ENCODE peak calls at places on chromosomes 11 and 22, in ten cellular contexts. P is choroid plexus epithelial cell; S is NCI-H2081; B is stimulated activated CD4-positive, alpha-beta T cell treated with anti-CD3 and anti-CD28 coated beads, Interleukin-2, amount 100 ng/mL, for 48 hours; O is M059J; G is cardiac fibroblast; U is HT1080; K is AG09319; A is iris pigment epithelial cell; I is NCI-H1105. M is an unnamed sample.

GRCh38 chr22:46537221-46537945 is at the start of gene CELSR1:
- DNase-seq in P (peak), S (no peak), B (no peak), O (peak), G (no peak), U (peak), K (no peak), A (peak), I (peak), M (no peak)

GRCh38 chr22:38433871-38434270 is 21.1 kb downstream of the KCNJ4 start:
- DNase-seq in P (no peak), S (no peak), B (no peak), O (no peak), G (no peak), U (no peak), K (no peak), A (no peak), I (no peak), M (no peak)

GRCh38 chr11:60879104-60879503 is 11.8 kb downstream of the ZP1 start:
- DNase-seq in P (no peak), S (no peak), B (no peak), O (no peak), G (no peak), U (no peak), K (no peak), A (no peak), I (no peak), M (no peak)

GRCh38 chr11:129998905-129999304 is 3.7 kb downstream of the PRDM10 start:
- DNase-seq in P (no peak), S (no peak), B (no peak), O (no peak), G (no peak), U (no peak), K (no peak), A (no peak), I (no peak), M (no peak)

GRCh38 chr11:17855531-17856290 is 121.1 kb downstream of the KCNC1 start:
- DNase-seq in P (no peak), S (no peak), B (no peak), O (no peak), G (no peak), U (peak), K (no peak), A (no peak), I (no peak), M (no peak)

GRCh38 chr22:44023404-44024287 is 456 bp upstream of the PARVB start:
- DNase-seq in P (no peak), S (no peak), B (peak), O (no peak), G (peak), U (peak), K (no peak), A (peak), I (no peak), M (peak)

GRCh38 chr11:44345781-44346180 is 35.8 kb upstream of the ALX4 start:
- DNase-seq in P (no peak), S (no peak), B (no peak), O (no peak), G (no peak), U (no peak), K (no peak), A (no peak), I (no peak), M (no peak)

GRCh38 chr11:129705341-129705740 is 110.3 kb upstream of the TMEM45B start:
- DNase-seq in P (no peak), S (no peak), B (no peak), O (no peak), G (no peak), U (no peak), K (no peak), A (no peak), I (no peak), M (no peak)

GRCh38 chr22:27032121-27032761 is 374.9 kb downstream of the MIAT start:
- DNase-seq in P (peak), S (peak), B (no peak), O (peak), G (no peak), U (no peak), K (no peak), A (no peak), I (peak), M (no peak)

GRCh38 chr22:26610072-26610958 is 7.5 kb downstream of the CRYBB1 start:
- DNase-seq in P (peak), S (no peak), B (peak), O (peak), G (peak), U (peak), K (peak), A (peak), I (no peak), M (peak)

GRCh38 chr11:44604171-44604581 is 38.7 kb downstream of the CD82 start:
- DNase-seq in P (no peak), S (no peak), B (no peak), O (peak), G (no peak), U (no peak), K (no peak), A (no peak), I (peak), M (no peak)

GRCh38 chr11:69416746-69417145 is 64.7 kb upstream of the LINC01488 start:
- DNase-seq in P (no peak), S (no peak), B (no peak), O (no peak), G (no peak), U (no peak), K (no peak), A (no peak), I (no peak), M (no peak)

GRCh38 chr11:20156876-20157613 is 3.2 kb downstream of the DBX1 start:
- DNase-seq in P (no peak), S (no peak), B (peak), O (no peak), G (no peak), U (no peak), K (no peak), A (no peak), I (peak), M (no peak)

GRCh38 chr22:27534720-27535125 is 266.8 kb downstream of the MN1 start:
- DNase-seq in P (peak), S (no peak), B (no peak), O (peak), G (peak), U (no peak), K (peak), A (peak), I (no peak), M (peak)

GRCh38 chr22:39148727-39149535 is 3.5 kb downstream of the CBX7 start:
- DNase-seq in P (peak), S (no peak), B (peak), O (no peak), G (no peak), U (no peak), K (no peak), A (peak), I (no peak), M (no peak)

GRCh38 chr11:93577291-93577690 is 34.1 kb upstream of the SMCO4 start:
- DNase-seq in P (peak), S (no peak), B (no peak), O (peak), G (peak), U (peak), K (no peak), A (peak), I (no peak), M (peak)

GRCh38 chr11:123314972-123315371 is 115.1 kb upstream of the GRAMD1B start:
- DNase-seq in P (no peak), S (no peak), B (no peak), O (no peak), G (no peak), U (no peak), K (no peak), A (no peak), I (no peak), M (no peak)